ENCODE peak calls at places on chromosomes 2 and 18, in five cellular contexts. V is CD8-positive, alpha-beta T cell; G is HCT116; W is brain microvascular endothelial cell; F is bronchial epithelial cell. E is an unnamed sample.
A peak's percentile ranks its signal among the peaks of the same experiment; 100 is the strongest.

GRCh38 chr2:233360771-233361176 is 6.5 kb downstream of the DGKD start:
- DNase-seq in F (no peak), V (no peak), G (no peak), W (no peak), E (no peak)

GRCh38 chr2:223801702-223802101 is 35.7 kb downstream of the AP1S3 start:
- DNase-seq in V (no peak), G (no peak), F (no peak), W (no peak), E (no peak)

GRCh38 chr2:169977510-169977909 is 150.3 kb downstream of the UBR3 start:
- DNase-seq in G (no peak), F (peak; percentile 3), V (no peak), W (no peak), E (no peak)

GRCh38 chr2:217801115-217801531 is 201.7 kb downstream of the TNS1 start:
- DNase-seq in W (no peak), G (no peak), F (no peak), V (no peak), E (no peak)

GRCh38 chr2:98727369-98727749 is 3.6 kb downstream of the MGAT4A start:
- DNase-seq in G (no peak), V (no peak), F (no peak), W (no peak), E (no peak)

GRCh38 chr2:40279001-40279400 is 172.9 kb downstream of the SLC8A1 start:
- DNase-seq in V (no peak), G (no peak), W (peak; percentile 32), F (no peak), E (no peak)

GRCh38 chr2:212294816-212295215 is 243.8 kb downstream of the ERBB4 start:
- DNase-seq in F (no peak), W (no peak), V (no peak), G (no peak), E (no peak)

GRCh38 chr2:173355866-173356508 is 1.3 kb downstream of the CDCA7 start:
- DNase-seq in F (peak; percentile 96), W (peak; percentile 16), V (no peak), G (no peak), E (peak; percentile 64)

GRCh38 chr2:43838560-43839267 is at the start of the genes ABCG5 and ABCG8:
- DNase-seq in G (no peak), W (no peak), F (no peak), V (no peak), E (no peak)

GRCh38 chr2:177147093-177147694 is 65.4 kb upstream of the HNRNPA3 start:
- DNase-seq in F (peak; percentile 59), V (no peak), W (peak; percentile 55), G (no peak), E (peak; percentile 66)

GRCh38 chr2:187986392-187987105 is 305.1 kb upstream of the GULP1 start:
- DNase-seq in G (no peak), F (peak; percentile 67), V (no peak), W (peak; percentile 27), E (no peak)

GRCh38 chr2:104658149-104658839 is 195.6 kb upstream of the POU3F3 start:
- DNase-seq in W (no peak), G (no peak), V (no peak), F (no peak), E (peak; percentile 61)

GRCh38 chr18:26429535-26429934 is 118.8 kb downstream of the KCTD1 start:
- DNase-seq in V (no peak), W (peak; percentile 89), G (peak; percentile 60), F (peak; percentile 88), E (peak; percentile 92)

GRCh38 chr2:233976690-233977294 is 59.6 kb downstream of the TRPM8 start:
- DNase-seq in F (peak; percentile 71), W (peak; percentile 74), V (no peak), G (peak; percentile 62), E (peak; percentile 75)

GRCh38 chr2:55364189-55365055 is 55.2 kb downstream of the CCDC88A start:
- DNase-seq in V (no peak), F (peak; percentile 95), W (peak; percentile 94), G (no peak), E (peak; percentile 95)

GRCh38 chr2:167944825-167945659 is 302.4 kb downstream of the STK39 start:
- DNase-seq in G (no peak), F (no peak), W (peak; percentile 38), V (no peak), E (no peak)

GRCh38 chr2:157498501-157498900 is 54.6 kb upstream of the CYTIP start:
- DNase-seq in W (no peak), F (no peak), G (no peak), V (no peak), E (no peak)

GRCh38 chr2:142180820-142181533 is 50.2 kb upstream of the LRP1B start:
- DNase-seq in F (peak; percentile 30), W (peak; percentile 53), G (peak; percentile 48), V (no peak), E (peak; percentile 54)

GRCh38 chr2:48933824-48934223 is 178.3 kb upstream of the LHCGR start:
- DNase-seq in G (no peak), W (no peak), F (no peak), V (no peak), E (no peak)

GRCh38 chr2:20447437-20448245 is 767 bp downstream of the RHOB start:
- DNase-seq in V (no peak), G (no peak), W (peak; percentile 20), F (no peak), E (no peak)

GRCh38 chr18:10149768-10150556 is 236.1 kb downstream of the VAPA start:
- DNase-seq in W (no peak), V (no peak), F (no peak), G (no peak), E (no peak)

GRCh38 chr2:233256048-233256447 is 4.6 kb downstream of the ATG16L1 start:
- DNase-seq in G (no peak), V (no peak), W (no peak), F (no peak), E (no peak)

GRCh38 chr18:23504720-23505119 is 1.4 kb downstream of the RMC1 start:
- DNase-seq in F (no peak), V (no peak), W (no peak), G (no peak), E (no peak)

GRCh38 chr2:86368181-86368824 is 30.9 kb upstream of the REEP1 start:
- DNase-seq in G (peak; percentile 33), W (peak; percentile 12), V (peak; percentile 20), F (peak; percentile 42), E (peak; percentile 50)

GRCh38 chr2:129069875-129070594 is 751.4 kb upstream of the HS6ST1 start:
- DNase-seq in W (no peak), F (no peak), G (no peak), V (no peak), E (no peak)

GRCh38 chr2:201852878-201853415 is 46.6 kb downstream of the CDK15 start:
- DNase-seq in W (no peak), G (no peak), V (no peak), F (peak; percentile 72), E (peak; percentile 39)

GRCh38 chr2:191126386-191126785 is 24.4 kb downstream of the STAT4 start:
- DNase-seq in V (no peak), F (no peak), W (no peak), G (no peak), E (no peak)

GRCh38 chr18:51668101-51668500 is 470.6 kb upstream of the MEX3C start:
- DNase-seq in W (peak; percentile 41), G (peak; percentile 8), F (peak; percentile 35), V (no peak), E (peak; percentile 70)
- TF ChIP-seq CTCF in W (peak; percentile 77), G (peak; percentile 7), F (peak; percentile 78), V (no peak), E (peak; percentile 90)

DNA sequence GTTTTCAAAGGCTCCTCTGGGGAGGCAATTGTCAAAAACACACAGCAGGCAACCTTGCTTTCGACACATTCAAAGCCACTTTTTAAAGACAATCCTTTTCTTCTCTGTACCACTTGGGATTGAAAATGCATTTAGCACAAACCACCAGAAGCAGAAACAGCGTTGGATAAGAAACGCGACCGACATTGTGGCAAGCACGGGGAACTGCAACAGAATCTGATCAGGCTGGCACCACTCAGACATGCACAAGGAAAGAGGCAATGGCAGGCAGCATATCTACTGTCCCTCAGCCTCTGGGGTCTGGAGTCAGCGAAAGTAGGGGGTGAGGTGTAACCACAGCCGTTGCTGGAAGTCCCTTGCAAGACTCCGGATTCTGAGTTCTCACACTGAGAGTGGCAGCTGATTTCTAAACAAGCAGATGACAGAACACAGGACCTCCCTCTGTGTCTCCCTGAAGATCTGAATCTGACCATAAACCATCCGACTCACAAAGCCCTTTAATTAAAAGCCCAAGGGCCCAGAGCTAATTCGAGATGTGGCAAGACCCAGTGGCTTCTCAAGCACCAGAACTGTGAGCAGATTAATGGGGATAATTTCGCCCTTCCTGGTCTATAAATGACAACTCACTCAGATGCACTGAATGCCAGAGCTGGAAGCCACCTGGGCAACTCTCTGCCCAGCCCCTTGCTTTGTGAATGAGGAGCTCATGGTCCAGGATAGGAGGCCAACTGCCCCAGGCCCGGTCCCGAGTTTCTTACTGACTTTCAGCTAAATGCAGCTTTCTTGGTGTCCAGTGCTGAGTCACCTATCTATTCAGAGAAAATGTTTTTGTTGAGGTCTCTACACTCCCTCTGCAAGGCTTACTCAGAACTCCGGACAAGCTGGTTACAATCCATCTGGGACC is 29.6 kb downstream of the CYRIA start:
- DNase-seq in W (peak; percentile 72), V (no peak), G (no peak), F (no peak), E (no peak)
- TF ChIP-seq CTCF in W (peak; percentile 16), V (no peak), G (no peak), F (no peak), E (no peak)

GRCh38 chr2:175152242-175152641 is 15.8 kb downstream of the ATF2 start:
- DNase-seq in V (no peak), F (peak; percentile 82), G (no peak), W (no peak), E (peak; percentile 31)

GRCh38 chr2:175156534-175156933 is 11.5 kb downstream of the ATF2 start:
- DNase-seq in G (no peak), V (no peak), F (no peak), W (no peak), E (no peak)

GRCh38 chr2:175158894-175159293 is 9.1 kb downstream of the ATF2 start:
- DNase-seq in G (no peak), V (no peak), W (no peak), F (no peak), E (no peak)

GRCh38 chr2:175151791-175152190 is 16.2 kb downstream of the ATF2 start:
- DNase-seq in V (no peak), W (no peak), F (no peak), G (no peak), E (no peak)

DNA sequence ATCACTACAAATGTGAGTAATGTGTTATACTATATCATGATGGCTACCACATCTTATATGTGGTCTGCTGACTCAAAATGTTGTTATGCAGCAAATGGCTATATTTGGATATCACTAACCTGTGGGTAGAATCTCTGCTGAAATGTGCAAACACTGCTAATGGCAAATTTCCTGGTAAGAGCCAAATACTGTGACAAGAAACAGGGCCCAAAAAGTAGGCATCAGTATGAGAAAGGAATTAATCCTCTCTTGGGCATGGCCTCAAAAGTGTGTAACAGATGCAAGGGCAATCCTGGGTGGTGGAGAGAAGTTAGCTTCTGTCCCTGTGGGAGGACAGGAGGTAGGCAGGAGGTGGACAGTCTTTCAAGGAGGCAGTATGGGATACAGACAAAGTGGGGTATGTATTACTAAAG is 13.3 kb downstream of the ATF2 start:
- DNase-seq in G (peak; percentile 3), V (no peak), F (peak; percentile 93), W (peak; percentile 68), E (peak; percentile 44)
- TF ChIP-seq CTCF in G (no peak), V (no peak), F (no peak), W (no peak), E (no peak)

DNA sequence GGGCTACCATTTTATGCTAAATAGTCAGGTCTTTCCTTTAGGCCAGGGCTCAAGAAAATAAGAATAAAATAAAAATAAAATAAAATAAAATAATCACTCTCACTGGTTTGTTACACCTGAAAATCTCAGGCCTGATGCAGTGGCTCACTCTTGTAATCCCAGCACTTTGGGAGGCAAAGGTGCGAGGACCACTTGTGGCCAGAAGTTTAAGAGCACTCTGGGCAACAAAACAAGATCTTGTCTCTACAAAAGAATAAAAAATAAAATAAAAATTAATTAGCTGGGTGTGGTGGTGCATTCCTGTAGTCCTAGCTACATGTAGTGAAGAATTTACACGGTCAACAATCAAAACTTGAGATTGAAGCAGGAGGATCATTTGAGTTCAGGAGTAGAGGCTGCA is 159.4 kb downstream of the NRXN1 start:
- DNase-seq in F (no peak), V (no peak), W (no peak), G (peak; percentile 1), E (no peak)
- TF ChIP-seq CTCF in F (no peak), V (no peak), W (peak; percentile 35), G (no peak), E (no peak)